ENCODE peak calls at places on chromosomes 7 and 10, in seven cellular contexts. R, G, P, A, N, W and E are unnamed samples.

GRCh38 chr10:31083765-31084184 is 52.1 kb upstream of the ZNF438 start:
- DNase-seq in R (no peak), P (peak), A (peak), W (peak), N (peak), G (peak), E (peak)

GRCh38 chr7:77935652-77936348 is 137.2 kb downstream of the PHTF2 start:
- DNase-seq in W (no peak), N (no peak), R (no peak), G (no peak), P (no peak), A (no peak), E (no peak)

GRCh38 chr10:31149835-31150512 is 118.3 kb upstream of the ZNF438 start:
- DNase-seq in N (no peak), G (no peak), A (no peak), W (no peak), R (no peak), P (no peak), E (no peak)

GRCh38 chr7:12328888-12329770 is 74.5 kb downstream of the VWDE start:
- DNase-seq in P (no peak), N (no peak), A (peak), G (peak), W (no peak), R (no peak), E (no peak)

GRCh38 chr10:73950155-73950554 is 39.2 kb downstream of the PLAU start:
- DNase-seq in W (no peak), G (no peak), N (no peak), P (no peak), A (no peak), R (no peak), E (no peak)

GRCh38 chr7:42014625-42015412 is 222.2 kb downstream of the GLI3 start:
- DNase-seq in N (peak), W (peak), A (peak), R (peak), G (peak), P (peak), E (peak)

GRCh38 chr10:85527610-85528317 is 838.8 kb downstream of the GRID1 start:
- DNase-seq in W (no peak), G (peak), A (no peak), P (no peak), R (no peak), N (no peak), E (no peak)

GRCh38 chr7:44305564-44306507 is 19.6 kb downstream of the CAMK2B start:
- DNase-seq in P (no peak), N (no peak), G (no peak), A (no peak), W (peak), R (no peak), E (no peak)

GRCh38 chr7:6579446-6579845 is 2.2 kb downstream of the ZDHHC4 start:
- DNase-seq in W (no peak), R (no peak), P (peak), G (peak), A (peak), N (no peak), E (peak)

GRCh38 chr7:46932656-46933424 is 649.1 kb downstream of the TNS3 start:
- DNase-seq in G (peak), P (peak), R (no peak), A (no peak), W (no peak), N (peak), E (peak)

GRCh38 chr7:32583791-32584190 is 88.5 kb downstream of the AVL9 start:
- DNase-seq in N (no peak), R (no peak), G (peak), W (no peak), P (peak), A (no peak), E (peak)

GRCh38 chr10:79441433-79441832 is 4.0 kb downstream of the ZCCHC24 start:
- DNase-seq in G (no peak), P (no peak), W (no peak), R (no peak), A (no peak), N (no peak), E (no peak)

GRCh38 chr7:131540491-131541162 is 15.8 kb downstream of the PODXL start:
- DNase-seq in G (peak), R (no peak), N (no peak), A (no peak), W (no peak), P (no peak), E (peak)

GRCh38 chr10:30583778-30584415 is 45.7 kb downstream of the LYZL2 start:
- DNase-seq in A (no peak), W (no peak), P (peak), G (no peak), N (peak), R (no peak), E (peak)

GRCh38 chr10:124033887-124034218 is 59.5 kb downstream of the CHST15 start:
- DNase-seq in A (no peak), N (no peak), W (no peak), G (no peak), R (no peak), P (no peak), E (no peak)

GRCh38 chr10:110353244-110354119 is 48.8 kb upstream of the SMNDC1 start:
- DNase-seq in W (no peak), P (peak), A (peak), N (peak), G (peak), R (no peak), E (peak)

GRCh38 chr10:18219096-18219495 is 78.9 kb downstream of the CACNB2 start:
- DNase-seq in P (no peak), N (no peak), G (no peak), A (no peak), R (no peak), W (no peak), E (no peak)

GRCh38 chr10:49080071-49080470 is 35.3 kb downstream of the VSTM4 start:
- DNase-seq in R (no peak), P (peak), A (no peak), N (no peak), W (no peak), G (no peak), E (peak)

GRCh38 chr10:52539463-52539862 is 225.4 kb downstream of the DKK1 start:
- DNase-seq in P (peak), R (no peak), G (peak), W (no peak), A (no peak), N (no peak), E (peak)

GRCh38 chr10:111077715-111078504 is 1.1 kb downstream of the ADRA2A start:
- DNase-seq in A (peak), G (no peak), N (no peak), R (no peak), W (peak), P (no peak), E (no peak)

GRCh38 chr7:4067874-4068273 is 614.2 kb upstream of the FOXK1 start:
- DNase-seq in G (no peak), R (no peak), P (no peak), W (peak), A (no peak), N (no peak), E (no peak)

GRCh38 chr7:25179325-25179724 is 49.0 kb downstream of the NPVF start:
- DNase-seq in P (no peak), A (no peak), R (no peak), W (no peak), G (no peak), N (no peak), E (no peak)

GRCh38 chr10:7503190-7503589 is 92.4 kb upstream of the SFMBT2 start:
- DNase-seq in G (no peak), W (no peak), N (no peak), A (no peak), R (no peak), P (no peak), E (no peak)

GRCh38 chr10:7505196-7505595 is 94.4 kb upstream of the SFMBT2 start:
- DNase-seq in P (no peak), G (no peak), W (no peak), R (no peak), A (no peak), N (no peak), E (no peak)

GRCh38 chr10:7506571-7506970 is 95.7 kb upstream of the SFMBT2 start:
- DNase-seq in R (no peak), A (no peak), P (no peak), G (no peak), W (no peak), N (no peak), E (no peak)

DNA sequence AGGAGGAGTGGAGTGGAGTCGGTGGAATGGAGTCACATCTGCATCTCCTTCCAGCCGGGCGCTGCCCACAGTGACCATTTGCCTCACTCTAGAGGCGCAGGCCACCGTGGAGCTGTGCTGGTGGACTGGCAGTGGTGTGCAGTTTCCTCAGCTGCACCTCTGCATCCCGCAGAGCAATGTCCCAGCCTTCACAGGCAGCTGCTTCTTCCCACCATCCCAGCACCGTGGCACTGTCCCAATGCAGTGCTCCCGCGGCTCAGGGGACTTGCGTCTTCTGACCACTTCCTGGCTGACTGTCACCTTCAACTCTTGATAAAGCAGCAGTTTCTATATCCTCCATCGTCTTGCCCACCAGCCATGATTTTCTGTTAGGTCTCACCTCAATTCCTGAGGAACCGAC is 90.3 kb upstream of the SFMBT2 start:
- DNase-seq in W (no peak), P (no peak), R (no peak), A (no peak), N (no peak), G (no peak), E (no peak)
- H3K18ac ChIP-seq in W (no peak), P (no peak), R (no peak), A (no peak), N (no peak), G (no peak), E (no peak)

DNA sequence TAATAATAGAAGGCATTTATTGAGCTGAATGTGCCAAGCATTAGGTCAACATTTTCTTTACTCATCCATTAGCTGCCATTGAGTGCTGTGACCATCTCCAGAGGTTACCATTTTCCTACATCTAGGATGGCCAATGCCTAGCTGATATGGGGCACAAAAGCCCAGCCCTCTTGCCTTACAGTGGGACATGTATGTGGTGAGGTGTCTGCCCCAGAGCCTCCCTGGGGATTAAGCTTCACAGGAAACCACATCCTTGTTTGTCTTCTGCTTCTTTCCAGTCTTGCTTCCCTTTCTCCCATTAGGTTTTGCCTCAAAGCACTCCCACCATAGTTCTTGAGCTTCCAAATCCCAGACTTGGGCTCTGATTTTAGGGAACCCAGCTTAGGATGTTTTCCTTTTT is 258.7 kb downstream of the SORCS3 start:
- DNase-seq in R (no peak), A (no peak), P (no peak), W (no peak), G (no peak), N (no peak), E (no peak)
- H3K18ac ChIP-seq in R (no peak), A (no peak), P (no peak), W (no peak), G (no peak), N (no peak), E (no peak)

GRCh38 chr7:51325937-51326336 is 9.3 kb upstream of the COBL start:
- DNase-seq in W (peak), N (no peak), G (no peak), A (no peak), P (no peak), R (no peak), E (peak)
- H3K18ac ChIP-seq in W (peak), N (no peak), G (no peak), A (no peak), P (no peak), R (no peak), E (no peak)

GRCh38 chr7:67863911-67864310 is 867.3 kb downstream of the TYW1 start:
- DNase-seq in R (no peak), G (no peak), P (no peak), A (no peak), N (no peak), W (no peak), E (no peak)
- H3K18ac ChIP-seq in R (no peak), G (no peak), P (no peak), A (no peak), N (no peak), W (no peak), E (no peak)

GRCh38 chr10:67086324-67087139 is 160.7 kb downstream of the LRRTM3 start:
- DNase-seq in P (no peak), W (no peak), A (no peak), G (no peak), R (no peak), N (no peak), E (no peak)

GRCh38 chr10:67088035-67088434 is 162.2 kb downstream of the LRRTM3 start:
- DNase-seq in W (no peak), N (no peak), R (no peak), P (no peak), A (no peak), G (no peak), E (no peak)

GRCh38 chr10:67087140-67087436 is 161.3 kb downstream of the LRRTM3 start:
- DNase-seq in A (no peak), G (no peak), P (no peak), N (no peak), R (no peak), W (no peak), E (no peak)
- H3K18ac ChIP-seq in A (no peak), G (no peak), P (no peak), N (no peak), R (no peak), W (no peak), E (no peak)